ENCODE peak calls at places on chromosomes 5 and 9, in nine cellular contexts. W is endothelial cell, K is Peyer's patch, N is GM12865, U is pancreas, E is A673, T is endodermal cell, D is foreskin keratinocyte, J is lung. Z is an unnamed sample.
A peak's percentile ranks its signal among the peaks of the same experiment; 100 is the strongest.

GRCh38 chr9:30534458-30534857 is 1850.0 kb upstream of the ACO1 start:
- DNase-seq in W (no peak), K (no peak), N (no peak), U (no peak), E (no peak), T (no peak), D (no peak), J (no peak), Z (no peak)

GRCh38 chr5:173094012-173094661 is 38.0 kb downstream of the CREBRF start:
- DNase-seq in W (no peak), K (no peak), N (no peak), U (no peak), E (peak; percentile 23), T (no peak), D (peak; percentile 18), J (no peak), Z (no peak)

GRCh38 chr5:105868038-105868775 is 1802.5 kb downstream of the EFNA5 start:
- DNase-seq in W (no peak), K (no peak), N (no peak), U (no peak), E (peak; percentile 74), T (peak; percentile 44), D (no peak), J (no peak), Z (no peak)

GRCh38 chr5:4081466-4081865 is 485.8 kb downstream of the IRX1 start:
- DNase-seq in W (no peak), K (no peak), N (no peak), U (no peak), E (no peak), T (no peak), D (no peak), J (no peak), Z (no peak)

GRCh38 chr5:146213210-146213838 is 9.9 kb downstream of the RBM27 start:
- DNase-seq in W (no peak), K (no peak), N (no peak), U (no peak), E (peak; percentile 29), T (no peak), D (peak; percentile 12), J (no peak), Z (no peak)

GRCh38 chr9:80004687-80005086 is 432.9 kb downstream of the TLE4 start:
- DNase-seq in W (no peak), K (no peak), N (no peak), U (no peak), E (peak; percentile 2), T (no peak), D (peak; percentile 12), J (no peak), Z (no peak)

GRCh38 chr5:80713640-80714039 is 58.9 kb upstream of the DHFR start:
- DNase-seq in W (no peak), K (no peak), N (no peak), U (no peak), E (no peak), T (no peak), D (no peak), J (no peak), Z (no peak)

GRCh38 chr9:99075246-99075912 is 29.5 kb upstream of the TGFBR1 start:
- DNase-seq in W (no peak), K (no peak), N (no peak), U (no peak), E (no peak), T (no peak), D (no peak), J (no peak), Z (no peak)

GRCh38 chr9:104858271-104858670 is 69.7 kb downstream of the ABCA1 start:
- DNase-seq in W (no peak), K (no peak), N (no peak), U (no peak), E (no peak), T (no peak), D (peak; percentile 83), J (no peak), Z (no peak)

GRCh38 chr5:27906911-27907590 is 868.7 kb upstream of the CDH9 start:
- DNase-seq in W (no peak), K (no peak), N (no peak), U (no peak), E (no peak), T (no peak), D (peak; percentile 98), J (no peak), Z (no peak)

GRCh38 chr9:22124263-22125011 is 115.3 kb upstream of the CDKN2B start:
- DNase-seq in W (no peak), K (peak; percentile 54), N (no peak), U (no peak), E (no peak), T (no peak), D (no peak), J (no peak), Z (no peak)

GRCh38 chr9:75265525-75265972 is 177.2 kb downstream of the OSTF1 start:
- DNase-seq in W (peak; percentile 52), K (peak; percentile 78), N (peak; percentile 52), U (no peak), E (peak; percentile 67), T (peak; percentile 76), D (peak; percentile 23), J (peak; percentile 44), Z (no peak)

GRCh38 chr5:159286420-159287035 is 23.4 kb downstream of the UBLCP1 start:
- DNase-seq in W (no peak), K (no peak), N (peak; percentile 35), U (no peak), E (peak; percentile 55), T (no peak), D (peak; percentile 20), J (no peak), Z (no peak)

GRCh38 chr5:178474562-178475184 is 115.5 kb downstream of the COL23A1 start:
- DNase-seq in W (no peak), K (no peak), N (no peak), U (no peak), E (no peak), T (no peak), D (peak; percentile 28), J (no peak), Z (no peak)

GRCh38 chr9:93072383-93072795 is 13.9 kb downstream of the SUSD3 start:
- DNase-seq in W (no peak), K (no peak), N (no peak), U (no peak), E (peak; percentile 34), T (no peak), D (no peak), J (no peak), Z (no peak)

GRCh38 chr9:87685871-87686519 is 39.9 kb upstream of the CTSL start:
- DNase-seq in W (no peak), K (no peak), N (no peak), U (no peak), E (no peak), T (peak; percentile 50), D (peak; percentile 34), J (peak; percentile 58), Z (no peak)
- TF ChIP-seq CTCF in W (no peak), K (no peak), N (no peak), U (no peak), E (no peak), T (no peak), D (no peak), J (no peak), Z (no peak)

DNA sequence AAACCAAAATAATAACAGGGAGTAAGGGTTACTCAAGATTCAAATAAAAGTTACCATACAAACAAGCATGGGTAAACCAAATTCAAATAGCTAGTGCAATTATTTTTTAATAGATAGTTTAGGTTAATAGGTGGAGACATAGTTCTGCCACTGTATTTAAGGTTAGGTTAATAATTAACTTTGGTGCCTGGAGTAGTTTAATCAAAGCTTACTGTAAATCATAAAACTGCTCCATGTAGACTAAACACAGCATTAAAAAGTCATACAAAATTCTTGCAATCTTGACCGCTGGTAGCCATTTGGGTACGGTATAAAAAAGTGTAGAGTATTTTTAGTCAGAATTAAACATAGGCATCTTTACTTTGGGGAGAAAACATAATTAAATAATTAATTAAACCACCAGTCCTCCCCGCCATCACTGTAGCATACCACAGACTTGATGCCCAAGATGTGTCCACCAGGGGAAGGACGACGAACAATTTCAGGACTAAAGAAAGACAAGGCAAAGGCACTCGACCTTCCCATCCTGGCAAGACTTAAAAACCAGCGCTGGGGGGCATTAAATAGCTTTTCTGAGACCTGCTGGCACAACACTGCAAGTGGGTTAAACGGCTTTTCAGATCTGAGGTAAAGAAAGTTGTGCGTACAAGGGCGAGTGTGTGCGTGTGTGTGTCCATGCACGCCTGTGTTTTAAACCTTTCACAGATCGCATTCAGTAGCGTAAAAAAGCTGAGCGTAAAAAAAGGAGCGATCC is 2.9 kb downstream of the SEMA6A start:
- DNase-seq in W (peak; percentile 22), K (no peak), N (no peak), U (no peak), E (no peak), T (peak; percentile 59), D (no peak), J (no peak), Z (no peak)
- TF ChIP-seq CTCF in W (peak; percentile 13), K (no peak), N (no peak), U (no peak), E (no peak), T (peak; percentile 60), D (peak; percentile 10), J (no peak), Z (no peak)

DNA sequence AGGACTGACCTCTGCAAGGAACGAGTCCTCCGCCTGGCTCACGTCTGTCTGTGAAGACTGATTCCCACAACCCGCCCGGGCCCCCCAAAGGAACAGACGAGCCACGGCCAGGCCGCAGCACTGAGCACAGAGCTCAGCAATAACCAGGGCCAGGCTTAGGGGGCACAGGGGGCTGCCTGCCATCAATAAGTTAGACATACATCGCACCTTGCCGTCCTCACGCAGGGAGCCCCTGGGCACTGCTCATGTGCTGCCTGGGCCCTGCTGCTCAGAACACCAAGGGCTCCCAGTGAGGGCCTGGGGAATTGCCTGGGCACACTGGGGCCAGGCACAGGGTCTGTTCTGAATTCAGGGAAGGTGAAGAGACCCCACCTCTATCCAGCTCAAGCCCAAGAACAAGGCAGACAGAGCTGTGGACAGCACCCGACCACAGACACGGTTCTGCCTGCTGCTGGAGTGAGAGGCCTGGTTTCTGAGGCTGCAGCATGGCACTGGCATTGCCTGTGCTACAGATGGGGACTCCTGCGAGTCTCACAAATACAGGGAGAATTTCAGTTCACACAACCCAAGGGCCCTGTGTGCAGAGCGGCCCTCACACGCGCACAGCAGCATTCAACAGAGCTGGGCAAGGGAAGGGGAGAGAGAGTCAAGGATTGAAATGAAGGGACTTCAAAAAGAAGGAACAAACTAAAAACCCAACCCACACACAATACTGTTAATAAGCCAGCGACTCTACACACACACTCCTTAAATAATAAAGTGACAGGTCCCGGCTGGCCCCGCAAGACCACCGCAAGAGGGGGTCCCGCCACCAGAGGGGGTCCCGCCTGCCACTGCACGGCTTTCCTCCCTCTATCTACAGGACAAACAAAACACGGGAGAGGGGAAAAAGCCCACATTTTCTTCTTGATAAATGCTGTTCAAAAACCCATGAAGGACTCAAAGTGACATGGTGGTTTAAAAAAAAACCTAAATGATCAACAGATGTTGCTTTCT is 32.0 kb downstream of the PRRT1B start:
- DNase-seq in W (no peak), K (no peak), N (no peak), U (peak; percentile 64), E (no peak), T (peak; percentile 46), D (no peak), J (no peak), Z (no peak)
- TF ChIP-seq CTCF in W (no peak), K (no peak), N (no peak), U (no peak), E (no peak), T (peak; percentile 22), D (no peak), J (no peak), Z (no peak)

DNA sequence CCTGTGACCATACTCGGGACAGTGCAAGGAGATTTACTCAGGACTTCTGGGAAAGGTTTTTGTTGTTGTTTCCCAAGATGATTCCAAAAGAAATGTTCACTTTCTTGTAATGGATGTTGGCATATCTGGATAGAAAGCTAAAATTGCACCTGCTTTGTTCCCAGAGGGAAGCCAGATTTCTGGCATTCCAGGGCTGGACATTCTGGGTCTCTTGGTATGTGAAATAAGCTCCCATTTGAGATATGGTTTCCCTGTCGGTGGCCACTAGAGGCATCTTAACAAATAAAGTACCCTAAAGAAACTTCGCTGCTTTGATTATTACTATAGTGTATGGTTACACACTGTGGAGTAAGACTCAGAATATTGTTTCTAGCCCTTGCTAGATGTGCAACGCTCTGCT is 737.3 kb downstream of the BRINP1 start:
- DNase-seq in W (no peak), K (no peak), N (no peak), U (no peak), E (no peak), T (no peak), D (no peak), J (no peak), Z (no peak)
- TF ChIP-seq CTCF in W (no peak), K (no peak), N (no peak), U (no peak), E (no peak), T (peak; percentile 39), D (no peak), J (no peak), Z (no peak)